ENCODE peak calls at places on chromosomes 13 and 19, in ten cellular contexts. One of them, this sample, is unnamed.
A peak's percentile ranks its signal among the peaks of the same experiment; 100 is the strongest.

GRCh38 chr13:40170091-40170490 is 496.4 kb downstream of the FOXO1 start:
- DNase-seq in upper lobe of right lung: no peak
- DNase-seq in CD8-positive, alpha-beta T cell: no peak
- DNase-seq in Peyer's patch: no peak
- DNase-seq in cardiac fibroblast: no peak
- DNase-seq in fibroblast of mammary gland: peak; percentile 38
- DNase-seq in BE2C: no peak
- DNase-seq in ovary: no peak
- DNase-seq in endothelial cell of umbilical vein: no peak
- DNase-seq in psoas muscle: no peak
- DNase-seq in this sample: no peak

GRCh38 chr19:48813123-48813911 is 2.5 kb upstream of the BCAT2 start:
- DNase-seq in upper lobe of right lung: no peak
- DNase-seq in CD8-positive, alpha-beta T cell: no peak
- DNase-seq in Peyer's patch: no peak
- DNase-seq in cardiac fibroblast: no peak
- DNase-seq in fibroblast of mammary gland: no peak
- DNase-seq in BE2C: no peak
- DNase-seq in ovary: peak; percentile 44
- DNase-seq in endothelial cell of umbilical vein: no peak
- DNase-seq in psoas muscle: peak; percentile 49
- DNase-seq in this sample: no peak

GRCh38 chr13:104043184-104043583 is 977.0 kb upstream of the SLC10A2 start:
- DNase-seq in upper lobe of right lung: no peak
- DNase-seq in CD8-positive, alpha-beta T cell: no peak
- DNase-seq in Peyer's patch: no peak
- DNase-seq in cardiac fibroblast: no peak
- DNase-seq in fibroblast of mammary gland: no peak
- DNase-seq in BE2C: no peak
- DNase-seq in ovary: no peak
- DNase-seq in endothelial cell of umbilical vein: no peak
- DNase-seq in psoas muscle: no peak
- DNase-seq in this sample: no peak

GRCh38 chr13:22773475-22773874 is 407.3 kb upstream of the SGCG start:
- DNase-seq in upper lobe of right lung: no peak
- DNase-seq in CD8-positive, alpha-beta T cell: no peak
- DNase-seq in Peyer's patch: no peak
- DNase-seq in cardiac fibroblast: no peak
- DNase-seq in fibroblast of mammary gland: no peak
- DNase-seq in BE2C: no peak
- DNase-seq in ovary: no peak
- DNase-seq in endothelial cell of umbilical vein: no peak
- DNase-seq in psoas muscle: no peak
- DNase-seq in this sample: no peak

GRCh38 chr13:28355822-28356371 is 139.0 kb downstream of the FLT1 start:
- DNase-seq in upper lobe of right lung: no peak
- DNase-seq in CD8-positive, alpha-beta T cell: no peak
- DNase-seq in Peyer's patch: no peak
- DNase-seq in cardiac fibroblast: peak; percentile 93
- DNase-seq in fibroblast of mammary gland: peak; percentile 72
- DNase-seq in BE2C: no peak
- DNase-seq in ovary: no peak
- DNase-seq in endothelial cell of umbilical vein: peak; percentile 93
- DNase-seq in psoas muscle: no peak
- DNase-seq in this sample: peak; percentile 60

GRCh38 chr13:73230714-73231113 is 171.9 kb downstream of the KLF5 start:
- DNase-seq in upper lobe of right lung: no peak
- DNase-seq in CD8-positive, alpha-beta T cell: no peak
- DNase-seq in Peyer's patch: no peak
- DNase-seq in cardiac fibroblast: peak; percentile 22
- DNase-seq in fibroblast of mammary gland: peak; percentile 11
- DNase-seq in BE2C: no peak
- DNase-seq in ovary: no peak
- DNase-seq in endothelial cell of umbilical vein: no peak
- DNase-seq in psoas muscle: no peak
- DNase-seq in this sample: no peak

GRCh38 chr13:29878101-29878500 is 27.7 kb upstream of the UBL3 start:
- DNase-seq in upper lobe of right lung: no peak
- DNase-seq in CD8-positive, alpha-beta T cell: no peak
- DNase-seq in Peyer's patch: no peak
- DNase-seq in cardiac fibroblast: no peak
- DNase-seq in fibroblast of mammary gland: no peak
- DNase-seq in BE2C: no peak
- DNase-seq in ovary: no peak
- DNase-seq in endothelial cell of umbilical vein: no peak
- DNase-seq in psoas muscle: no peak
- DNase-seq in this sample: peak; percentile 41

GRCh38 chr19:18470153-18470552 is 32.2 kb upstream of the ISYNA1 start:
- DNase-seq in upper lobe of right lung: no peak
- DNase-seq in CD8-positive, alpha-beta T cell: no peak
- DNase-seq in Peyer's patch: no peak
- DNase-seq in cardiac fibroblast: no peak
- DNase-seq in fibroblast of mammary gland: no peak
- DNase-seq in BE2C: peak; percentile 50
- DNase-seq in ovary: no peak
- DNase-seq in endothelial cell of umbilical vein: peak; percentile 26
- DNase-seq in psoas muscle: no peak
- DNase-seq in this sample: peak; percentile 18

GRCh38 chr19:5814123-5814839 is 9.4 kb downstream of the NRTN start:
- DNase-seq in upper lobe of right lung: no peak
- DNase-seq in CD8-positive, alpha-beta T cell: no peak
- DNase-seq in Peyer's patch: no peak
- DNase-seq in cardiac fibroblast: no peak
- DNase-seq in fibroblast of mammary gland: no peak
- DNase-seq in BE2C: no peak
- DNase-seq in ovary: no peak
- DNase-seq in endothelial cell of umbilical vein: no peak
- DNase-seq in psoas muscle: no peak
- DNase-seq in this sample: no peak
- H3K4me3 ChIP-seq in upper lobe of right lung: no peak overlapping the region
- H3K4me3 ChIP-seq in CD8-positive, alpha-beta T cell: no peak overlapping the region
- H3K4me3 ChIP-seq in Peyer's patch: no peak overlapping the region
- H3K4me3 ChIP-seq in cardiac fibroblast: no peak overlapping the region
- H3K4me3 ChIP-seq in fibroblast of mammary gland: no peak overlapping the region
- H3K4me3 ChIP-seq in BE2C: no peak overlapping the region
- H3K4me3 ChIP-seq in ovary: no peak overlapping the region
- H3K4me3 ChIP-seq in endothelial cell of umbilical vein: no peak overlapping the region
- H3K4me3 ChIP-seq in psoas muscle: no peak overlapping the region
- H3K4me3 ChIP-seq in this sample: no peak overlapping the region

DNA sequence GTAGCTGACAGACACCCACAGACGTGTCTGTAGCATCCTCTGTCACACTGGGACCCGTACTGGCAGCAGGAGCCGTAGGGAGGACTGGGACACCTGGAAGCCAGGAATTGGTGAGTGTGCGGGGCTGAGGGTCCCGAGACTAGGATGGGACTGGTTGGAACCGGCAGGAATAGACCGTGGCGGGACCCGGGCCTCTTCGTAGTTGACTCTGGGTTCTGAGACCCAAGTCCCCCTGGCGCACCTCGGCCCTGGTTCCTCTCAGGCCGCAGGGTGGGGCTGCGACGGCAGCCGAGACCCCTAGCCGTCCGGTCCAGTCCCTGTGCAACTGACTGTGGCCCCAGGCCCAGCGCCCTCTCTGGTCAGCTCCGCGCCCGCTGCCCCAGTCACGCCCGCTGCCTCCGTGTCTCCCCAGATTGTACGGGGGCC is 64.7 kb downstream of the ZNF823 start:
- DNase-seq in upper lobe of right lung: no peak
- DNase-seq in CD8-positive, alpha-beta T cell: no peak
- DNase-seq in Peyer's patch: no peak
- DNase-seq in cardiac fibroblast: no peak
- DNase-seq in fibroblast of mammary gland: no peak
- DNase-seq in BE2C: no peak
- DNase-seq in ovary: no peak
- DNase-seq in endothelial cell of umbilical vein: no peak
- DNase-seq in psoas muscle: no peak
- DNase-seq in this sample: no peak
- TF ChIP-seq CTCF in upper lobe of right lung: no peak
- TF ChIP-seq CTCF in CD8-positive, alpha-beta T cell: no peak
- TF ChIP-seq CTCF in Peyer's patch: no peak
- TF ChIP-seq CTCF in cardiac fibroblast: no peak
- TF ChIP-seq CTCF in fibroblast of mammary gland: no peak
- TF ChIP-seq CTCF in BE2C: no peak
- TF ChIP-seq CTCF in ovary: no peak
- TF ChIP-seq CTCF in endothelial cell of umbilical vein: no peak
- TF ChIP-seq CTCF in psoas muscle: no peak
- TF ChIP-seq CTCF in this sample: peak; percentile 2

GRCh38 chr13:44176173-44176572 is 197.5 kb upstream of the SERP2 start:
- DNase-seq in upper lobe of right lung: no peak
- DNase-seq in CD8-positive, alpha-beta T cell: no peak
- DNase-seq in Peyer's patch: no peak
- DNase-seq in cardiac fibroblast: no peak
- DNase-seq in fibroblast of mammary gland: no peak
- DNase-seq in BE2C: no peak
- DNase-seq in ovary: no peak
- DNase-seq in endothelial cell of umbilical vein: no peak
- DNase-seq in psoas muscle: no peak
- DNase-seq in this sample: no peak

GRCh38 chr13:44171151-44171550 is 202.5 kb upstream of the SERP2 start:
- DNase-seq in upper lobe of right lung: no peak
- DNase-seq in CD8-positive, alpha-beta T cell: no peak
- DNase-seq in Peyer's patch: no peak
- DNase-seq in cardiac fibroblast: no peak
- DNase-seq in fibroblast of mammary gland: no peak
- DNase-seq in BE2C: no peak
- DNase-seq in ovary: no peak
- DNase-seq in endothelial cell of umbilical vein: no peak
- DNase-seq in psoas muscle: no peak
- DNase-seq in this sample: no peak

GRCh38 chr13:44172411-44172810 is 201.2 kb upstream of the SERP2 start:
- DNase-seq in upper lobe of right lung: no peak
- DNase-seq in CD8-positive, alpha-beta T cell: no peak
- DNase-seq in Peyer's patch: no peak
- DNase-seq in cardiac fibroblast: no peak
- DNase-seq in fibroblast of mammary gland: peak; percentile 25
- DNase-seq in BE2C: no peak
- DNase-seq in ovary: no peak
- DNase-seq in endothelial cell of umbilical vein: no peak
- DNase-seq in psoas muscle: no peak
- DNase-seq in this sample: no peak

GRCh38 chr13:44171861-44172260 is 201.8 kb upstream of the SERP2 start:
- DNase-seq in upper lobe of right lung: no peak
- DNase-seq in CD8-positive, alpha-beta T cell: no peak
- DNase-seq in Peyer's patch: no peak
- DNase-seq in cardiac fibroblast: no peak
- DNase-seq in fibroblast of mammary gland: no peak
- DNase-seq in BE2C: no peak
- DNase-seq in ovary: no peak
- DNase-seq in endothelial cell of umbilical vein: no peak
- DNase-seq in psoas muscle: no peak
- DNase-seq in this sample: no peak

GRCh38 chr13:44174769-44175425 is 198.7 kb upstream of the SERP2 start:
- DNase-seq in upper lobe of right lung: no peak
- DNase-seq in CD8-positive, alpha-beta T cell: no peak
- DNase-seq in Peyer's patch: no peak
- DNase-seq in cardiac fibroblast: peak; percentile 72
- DNase-seq in fibroblast of mammary gland: peak; percentile 68
- DNase-seq in BE2C: no peak
- DNase-seq in ovary: no peak
- DNase-seq in endothelial cell of umbilical vein: no peak
- DNase-seq in psoas muscle: no peak
- DNase-seq in this sample: peak; percentile 86
- H3K4me3 ChIP-seq in upper lobe of right lung: no peak overlapping the region
- H3K4me3 ChIP-seq in CD8-positive, alpha-beta T cell: no peak overlapping the region
- H3K4me3 ChIP-seq in Peyer's patch: no peak overlapping the region
- H3K4me3 ChIP-seq in cardiac fibroblast: no peak overlapping the region
- H3K4me3 ChIP-seq in fibroblast of mammary gland: no peak overlapping the region
- H3K4me3 ChIP-seq in BE2C: no peak overlapping the region
- H3K4me3 ChIP-seq in ovary: no peak overlapping the region
- H3K4me3 ChIP-seq in endothelial cell of umbilical vein: no peak overlapping the region
- H3K4me3 ChIP-seq in psoas muscle: no peak overlapping the region
- H3K4me3 ChIP-seq in this sample: no peak overlapping the region

GRCh38 chr13:36713842-36714241 is 40.0 kb downstream of the SERTM1 start:
- DNase-seq in upper lobe of right lung: no peak
- DNase-seq in CD8-positive, alpha-beta T cell: no peak
- DNase-seq in Peyer's patch: no peak
- DNase-seq in cardiac fibroblast: peak; percentile 27
- DNase-seq in fibroblast of mammary gland: peak; percentile 61
- DNase-seq in BE2C: no peak
- DNase-seq in ovary: no peak
- DNase-seq in endothelial cell of umbilical vein: no peak
- DNase-seq in psoas muscle: no peak
- DNase-seq in this sample: peak; percentile 21
- TF ChIP-seq CTCF in upper lobe of right lung: no peak
- TF ChIP-seq CTCF in CD8-positive, alpha-beta T cell: no peak
- TF ChIP-seq CTCF in Peyer's patch: no peak
- TF ChIP-seq CTCF in cardiac fibroblast: no peak
- TF ChIP-seq CTCF in fibroblast of mammary gland: no peak
- TF ChIP-seq CTCF in BE2C: no peak
- TF ChIP-seq CTCF in ovary: no peak
- TF ChIP-seq CTCF in endothelial cell of umbilical vein: no peak
- TF ChIP-seq CTCF in psoas muscle: no peak
- TF ChIP-seq CTCF in this sample: no peak

GRCh38 chr13:75760182-75760981 is 124.3 kb downstream of the LMO7 start:
- DNase-seq in upper lobe of right lung: no peak
- DNase-seq in CD8-positive, alpha-beta T cell: no peak
- DNase-seq in Peyer's patch: peak; percentile 63
- DNase-seq in cardiac fibroblast: peak; percentile 25
- DNase-seq in fibroblast of mammary gland: peak; percentile 45
- DNase-seq in BE2C: no peak
- DNase-seq in ovary: no peak
- DNase-seq in endothelial cell of umbilical vein: peak; percentile 54
- DNase-seq in psoas muscle: peak; percentile 48
- DNase-seq in this sample: no peak
- H3K4me3 ChIP-seq in upper lobe of right lung: peak overlapping the region; percentile 50
- H3K4me3 ChIP-seq in CD8-positive, alpha-beta T cell: peak overlapping the region; percentile 32
- H3K4me3 ChIP-seq in Peyer's patch: peak overlapping the region; percentile 54
- H3K4me3 ChIP-seq in cardiac fibroblast: no peak overlapping the region
- H3K4me3 ChIP-seq in fibroblast of mammary gland: peak overlapping the region; percentile 27
- H3K4me3 ChIP-seq in BE2C: no peak overlapping the region
- H3K4me3 ChIP-seq in ovary: peak overlapping the region; percentile 33
- H3K4me3 ChIP-seq in endothelial cell of umbilical vein: no peak overlapping the region
- H3K4me3 ChIP-seq in psoas muscle: peak overlapping the region; percentile 69
- H3K4me3 ChIP-seq in this sample: peak overlapping the region; percentile 22

DNA sequence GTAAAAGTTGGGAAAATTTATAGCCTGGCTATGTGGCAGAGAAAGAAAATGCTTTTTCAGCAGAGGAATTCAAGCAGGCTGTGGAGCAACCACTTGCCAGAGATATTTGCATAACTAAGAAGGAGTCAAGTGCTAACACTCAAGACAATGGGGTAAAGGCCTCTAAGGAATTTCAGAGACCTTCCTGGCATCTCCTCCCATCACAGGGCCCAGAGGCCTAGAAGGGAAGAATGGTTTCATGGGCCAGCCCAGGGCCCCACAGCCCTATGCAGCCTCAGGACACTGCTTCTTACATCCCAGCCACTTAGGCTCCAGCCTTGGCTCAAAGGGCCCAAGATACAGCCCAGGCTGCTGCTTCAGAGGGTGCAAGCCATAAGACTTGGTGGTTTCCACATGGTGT is 14.3 kb downstream of the SLC15A1 start:
- DNase-seq in upper lobe of right lung: no peak
- DNase-seq in CD8-positive, alpha-beta T cell: no peak
- DNase-seq in Peyer's patch: no peak
- DNase-seq in cardiac fibroblast: no peak
- DNase-seq in fibroblast of mammary gland: no peak
- DNase-seq in BE2C: no peak
- DNase-seq in ovary: no peak
- DNase-seq in endothelial cell of umbilical vein: no peak
- DNase-seq in psoas muscle: no peak
- DNase-seq in this sample: no peak
- TF ChIP-seq CTCF in upper lobe of right lung: no peak
- TF ChIP-seq CTCF in CD8-positive, alpha-beta T cell: no peak
- TF ChIP-seq CTCF in Peyer's patch: no peak
- TF ChIP-seq CTCF in cardiac fibroblast: no peak
- TF ChIP-seq CTCF in fibroblast of mammary gland: no peak
- TF ChIP-seq CTCF in BE2C: no peak
- TF ChIP-seq CTCF in ovary: no peak
- TF ChIP-seq CTCF in endothelial cell of umbilical vein: no peak
- TF ChIP-seq CTCF in psoas muscle: no peak
- TF ChIP-seq CTCF in this sample: no peak

This sample was measured in fibroblast of the aortic adventitia.